ENCODE peak calls at places on chromosomes 3 and 15, in nine cellular contexts. S is SW 1271, B is Kasumi-1, X is KG1, F is HuH-7.5, I is dermis blood vessel endothelial cell, P is cardiac muscle cell, L is LHCN-M2, T is fibroblast of gingiva. H is an unnamed sample.

GRCh38 chr3:79767194-79767952 is 425 bp downstream of the ROBO1 start:
- DNase-seq in S (no peak), X (no peak), T (no peak), I (peak), F (no peak), B (no peak), L (peak), P (peak), H (no peak)

GRCh38 chr3:71589132-71589531 is 5.6 kb upstream of the FOXP1 start:
- DNase-seq in T (no peak), X (no peak), L (no peak), I (no peak), S (no peak), F (no peak), B (no peak), P (no peak), H (no peak)

GRCh38 chr15:97141360-97141759 is 810.9 kb downstream of the NR2F2 start:
- DNase-seq in L (no peak), F (no peak), I (no peak), X (no peak), B (no peak), P (no peak), T (no peak), S (no peak), H (no peak)

GRCh38 chr15:81813215-81813614 is 232.6 kb downstream of the MEX3B start:
- DNase-seq in L (peak), F (no peak), B (no peak), P (no peak), X (no peak), T (no peak), S (peak), I (no peak), H (no peak)

GRCh38 chr3:111808439-111808838 is 50.6 kb upstream of the PHLDB2 start:
- DNase-seq in L (peak), T (no peak), I (no peak), S (no peak), P (peak), X (no peak), F (no peak), B (no peak), H (no peak)

GRCh38 chr3:16881896-16882645 is 2.7 kb upstream of the PLCL2 start:
- DNase-seq in P (no peak), B (no peak), S (no peak), T (peak), I (no peak), L (no peak), F (no peak), X (no peak), H (no peak)

GRCh38 chr15:70267879-70268278 is 170.2 kb upstream of the TLE3 start:
- DNase-seq in I (no peak), P (peak), X (no peak), T (no peak), F (no peak), S (no peak), B (no peak), L (peak), H (no peak)

GRCh38 chr3:171283248-171284222 is 176.7 kb downstream of the TNIK start:
- DNase-seq in L (peak), T (no peak), P (peak), F (no peak), X (no peak), I (peak), B (no peak), S (no peak), H (no peak)

GRCh38 chr3:30982676-30983075 is 88.2 kb upstream of the GADL1 start:
- DNase-seq in S (no peak), T (no peak), X (no peak), I (no peak), F (no peak), L (no peak), B (no peak), P (no peak), H (no peak)

GRCh38 chr3:38843898-38844297 is 27.9 kb upstream of the SCN10A start:
- DNase-seq in B (peak), P (peak), S (peak), T (peak), L (peak), I (peak), F (no peak), X (no peak), H (no peak)

GRCh38 chr3:184284696-184285095 is 8.9 kb downstream of the ECE2 start:
- DNase-seq in F (peak), X (no peak), P (peak), I (peak), S (peak), B (peak), L (peak), T (peak), H (no peak)

GRCh38 chr3:8619548-8619947 is 25.1 kb downstream of the SSUH2 start:
- DNase-seq in L (no peak), I (no peak), F (no peak), B (no peak), T (no peak), S (no peak), P (peak), X (no peak), H (no peak)

GRCh38 chr3:62433396-62433795 is 60.0 kb upstream of the FEZF2 start:
- DNase-seq in S (no peak), L (no peak), F (no peak), X (no peak), P (no peak), I (no peak), B (no peak), T (no peak), H (no peak)

GRCh38 chr15:50128266-50128665 is 9.2 kb upstream of the ATP8B4 start:
- DNase-seq in B (peak), F (no peak), L (no peak), P (no peak), T (no peak), S (no peak), X (no peak), I (no peak), H (no peak)

GRCh38 chr15:42037650-42038049 is 16.8 kb upstream of the PLA2G4E start:
- DNase-seq in L (no peak), S (no peak), P (no peak), F (no peak), T (no peak), B (no peak), X (no peak), I (no peak), H (no peak)

GRCh38 chr3:52530918-52531635 is 2.6 kb downstream of the NT5DC2 start:
- DNase-seq in F (no peak), X (no peak), S (no peak), P (no peak), L (no peak), T (no peak), I (no peak), B (no peak), H (no peak)

GRCh38 chr3:94043285-94043684 is 14.9 kb upstream of the STX19 start:
- DNase-seq in X (no peak), F (no peak), P (no peak), S (no peak), L (no peak), T (no peak), B (no peak), I (no peak), H (no peak)

GRCh38 chr3:17039579-17039978 is 154.8 kb downstream of the PLCL2 start:
- DNase-seq in L (peak), S (peak), P (peak), X (no peak), F (no peak), I (peak), T (peak), B (peak), H (no peak)

GRCh38 chr15:101264011-101264410 is 12.2 kb upstream of the CHSY1 start:
- DNase-seq in I (peak), T (no peak), P (peak), S (no peak), X (no peak), L (no peak), B (no peak), F (no peak), H (no peak)

GRCh38 chr3:34364345-34364744 is 565.9 kb downstream of the PDCD6IP start:
- DNase-seq in X (no peak), T (no peak), P (no peak), B (peak), S (no peak), F (no peak), L (peak), I (peak), H (no peak)

GRCh38 chr15:73244333-73244732 is 124.4 kb downstream of the HCN4 start:
- DNase-seq in L (no peak), P (no peak), F (peak), S (no peak), I (peak), T (no peak), X (no peak), B (no peak), H (no peak)

GRCh38 chr3:151430821-151431484 is 29.9 kb downstream of the IGSF10 start:
- DNase-seq in P (peak), T (peak), L (peak), F (no peak), X (no peak), I (no peak), B (no peak), S (no peak), H (no peak)

GRCh38 chr15:38090648-38091047 is 156.2 kb downstream of the TMCO5A start:
- DNase-seq in S (no peak), X (no peak), P (no peak), F (no peak), I (no peak), L (no peak), B (no peak), T (no peak), H (no peak)

GRCh38 chr3:46902188-46902631 is 24.7 kb downstream of the PTH1R start:
- DNase-seq in S (no peak), F (no peak), T (no peak), I (no peak), L (no peak), B (no peak), X (no peak), P (no peak), H (no peak)

GRCh38 chr3:127729556-127730056 is 56.9 kb downstream of the ABTB1 start:
- DNase-seq in X (no peak), S (no peak), F (no peak), I (no peak), P (peak), L (no peak), B (peak), T (no peak), H (no peak)

GRCh38 chr3:31250116-31250813 is 282.5 kb upstream of the STT3B start:
- DNase-seq in X (no peak), I (no peak), T (no peak), L (no peak), B (peak), F (no peak), P (no peak), S (no peak), H (no peak)

GRCh38 chr15:90209591-90209990 is 8.5 kb downstream of the SEMA4B start:
- DNase-seq in X (no peak), L (no peak), P (no peak), I (no peak), S (no peak), F (no peak), B (no peak), T (no peak), H (no peak)

GRCh38 chr3:151684104-151684503 is 49.6 kb upstream of the AADACL2 start:
- DNase-seq in P (no peak), I (no peak), F (no peak), T (no peak), X (no peak), B (no peak), L (no peak), S (no peak), H (no peak)

GRCh38 chr15:50257924-50258323 is 7.6 kb downstream of the HDC start:
- DNase-seq in L (peak), P (peak), I (no peak), S (no peak), B (peak), X (no peak), F (no peak), T (peak), H (no peak)

GRCh38 chr15:76172782-76173181 is 113.0 kb downstream of the TMEM266 start:
- DNase-seq in X (no peak), B (no peak), L (no peak), T (no peak), P (no peak), F (no peak), S (no peak), I (no peak), H (no peak)

GRCh38 chr15:39597751-39598185 is 16.9 kb downstream of the THBS1 start:
- DNase-seq in F (no peak), T (peak), P (peak), L (peak), S (no peak), I (peak), B (no peak), X (no peak), H (no peak)

GRCh38 chr15:39770748-39771689 is 11.6 kb downstream of the FSIP1 start:
- DNase-seq in I (peak), X (no peak), T (peak), F (no peak), B (no peak), L (peak), P (peak), S (no peak), H (no peak)

GRCh38 chr3:124032881-124033359 is 41.0 kb upstream of the ROPN1 start:
- DNase-seq in T (peak), I (peak), P (peak), X (no peak), S (peak), B (peak), F (peak), L (peak), H (no peak)

GRCh38 chr3:35483131-35483530 is 156.2 kb upstream of the ARPP21 start:
- DNase-seq in X (no peak), L (no peak), P (no peak), F (no peak), S (no peak), T (no peak), B (no peak), I (no peak), H (no peak)

GRCh38 chr3:66115858-66116654 is 77.3 kb upstream of the MAGI1 start:
- DNase-seq in B (no peak), S (peak), P (peak), I (peak), X (no peak), T (peak), L (peak), F (peak), H (no peak)

GRCh38 chr3:81218023-81218422 is 543.4 kb downstream of the GBE1 start:
- DNase-seq in S (no peak), I (peak), L (peak), X (no peak), T (peak), P (peak), B (peak), F (peak), H (no peak)

GRCh38 chr3:194475978-194476377 is 10.8 kb downstream of the ATP13A3 start:
- DNase-seq in X (no peak), I (peak), F (no peak), P (no peak), B (no peak), S (no peak), T (no peak), L (no peak), H (no peak)

H was measured in cortex of kidney.